ENCODE peak calls at places on chromosomes 5 and 9, in five cellular contexts. Y, L, N, G and Q are unnamed samples.

GRCh38 chr5:55714339-55714738 is 2.2 kb upstream of the SLC38A9 start:
- DNase-seq in Y (no peak), L (no peak), N (no peak), G (no peak), Q (no peak)

GRCh38 chr9:135512904-135513303 is 8.3 kb upstream of the LCN1 start:
- DNase-seq in Y (no peak), L (peak), N (no peak), G (no peak), Q (no peak)

GRCh38 chr9:105280730-105281129 is 36.3 kb downstream of the SLC44A1 start:
- DNase-seq in Y (no peak), L (no peak), N (no peak), G (no peak), Q (no peak)

GRCh38 chr5:147339313-147339712 is 104.5 kb downstream of the STK32A start:
- DNase-seq in Y (no peak), L (no peak), N (no peak), G (no peak), Q (no peak)

GRCh38 chr9:14103115-14103514 is 210.8 kb downstream of the NFIB start:
- DNase-seq in Y (no peak), L (no peak), N (no peak), G (no peak), Q (no peak)

GRCh38 chr9:4985376-4986266 is 549 bp downstream of the JAK2 start:
- DNase-seq in Y (peak), L (peak), N (no peak), G (no peak), Q (peak)

GRCh38 chr9:90915693-90916092 is 114.1 kb downstream of the SYK start:
- DNase-seq in Y (peak), L (no peak), N (no peak), G (no peak), Q (no peak)

GRCh38 chr9:378263-378662 is 163.6 kb downstream of the DOCK8 start:
- DNase-seq in Y (no peak), L (no peak), N (no peak), G (no peak), Q (no peak)

GRCh38 chr5:159099049-159099760 is 511 bp downstream of the EBF1 start:
- DNase-seq in Y (peak), L (no peak), N (no peak), G (no peak), Q (no peak)

GRCh38 chr5:28374492-28374934 is 1336.1 kb upstream of the CDH9 start:
- DNase-seq in Y (no peak), L (no peak), N (no peak), G (no peak), Q (peak)

GRCh38 chr5:103444333-103445038 is 118.1 kb downstream of the NUDT12 start:
- DNase-seq in Y (no peak), L (no peak), N (no peak), G (no peak), Q (no peak)

GRCh38 chr9:75734802-75735201 is 155.7 kb upstream of the PCSK5 start:
- DNase-seq in Y (no peak), L (no peak), N (no peak), G (no peak), Q (no peak)